ENCODE peak calls at places on chromosome 9, in ten cellular contexts. One of them, this sample, is unnamed.

GRCh38 chr9:79592736-79593493 is 21.1 kb downstream of the TLE4 start:
- DNase-seq in astrocyte of the spinal cord: no peak
- DNase-seq in HepG2: no peak
- DNase-seq in uterus: no peak
- DNase-seq in fibroblast of lung: no peak
- DNase-seq in choroid plexus epithelial cell: no peak
- DNase-seq in Peyer's patch: no peak
- DNase-seq in fibroblast of mammary gland: no peak
- DNase-seq in mammary epithelial cell: peak; percentile 51
- DNase-seq in astrocyte of the cerebellum: no peak
- DNase-seq in this sample: no peak

GRCh38 chr9:121609845-121610637 is 41.4 kb upstream of the DAB2IP start:
- DNase-seq in astrocyte of the spinal cord: peak; percentile 64
- DNase-seq in HepG2: peak; percentile 93
- DNase-seq in uterus: peak; percentile 87
- DNase-seq in fibroblast of lung: peak; percentile 39
- DNase-seq in choroid plexus epithelial cell: peak; percentile 28
- DNase-seq in Peyer's patch: no peak
- DNase-seq in fibroblast of mammary gland: peak; percentile 65
- DNase-seq in mammary epithelial cell: peak; percentile 87
- DNase-seq in astrocyte of the cerebellum: peak; percentile 79
- DNase-seq in this sample: no peak

GRCh38 chr9:135664266-135664665 is 1.2 kb downstream of the LCN9 start:
- DNase-seq in astrocyte of the spinal cord: no peak
- DNase-seq in HepG2: no peak
- DNase-seq in uterus: no peak
- DNase-seq in fibroblast of lung: no peak
- DNase-seq in choroid plexus epithelial cell: no peak
- DNase-seq in Peyer's patch: no peak
- DNase-seq in fibroblast of mammary gland: no peak
- DNase-seq in mammary epithelial cell: no peak
- DNase-seq in astrocyte of the cerebellum: no peak
- DNase-seq in this sample: no peak

GRCh38 chr9:136694163-136694864 is 7.1 kb upstream of the AGPAT2 start:
- DNase-seq in astrocyte of the spinal cord: no peak
- DNase-seq in HepG2: peak; percentile 33
- DNase-seq in uterus: no peak
- DNase-seq in fibroblast of lung: peak; percentile 31
- DNase-seq in choroid plexus epithelial cell: peak; percentile 43
- DNase-seq in Peyer's patch: peak; percentile 40
- DNase-seq in fibroblast of mammary gland: peak; percentile 30
- DNase-seq in mammary epithelial cell: peak; percentile 37
- DNase-seq in astrocyte of the cerebellum: no peak
- DNase-seq in this sample: no peak

GRCh38 chr9:100474082-100474949 is 1.4 kb downstream of the TMEFF1 start:
- DNase-seq in astrocyte of the spinal cord: no peak
- DNase-seq in HepG2: no peak
- DNase-seq in uterus: no peak
- DNase-seq in fibroblast of lung: no peak
- DNase-seq in choroid plexus epithelial cell: no peak
- DNase-seq in Peyer's patch: no peak
- DNase-seq in fibroblast of mammary gland: no peak
- DNase-seq in mammary epithelial cell: peak; percentile 9
- DNase-seq in astrocyte of the cerebellum: no peak
- DNase-seq in this sample: no peak

GRCh38 chr9:75170898-75171360 is 82.6 kb downstream of the OSTF1 start:
- DNase-seq in astrocyte of the spinal cord: peak; percentile 37
- DNase-seq in HepG2: no peak
- DNase-seq in uterus: no peak
- DNase-seq in fibroblast of lung: no peak
- DNase-seq in choroid plexus epithelial cell: peak; percentile 81
- DNase-seq in Peyer's patch: no peak
- DNase-seq in fibroblast of mammary gland: no peak
- DNase-seq in mammary epithelial cell: peak; percentile 72
- DNase-seq in astrocyte of the cerebellum: peak; percentile 23
- DNase-seq in this sample: no peak

GRCh38 chr9:22098636-22099332 is 89.7 kb upstream of the CDKN2B start:
- DNase-seq in astrocyte of the spinal cord: no peak
- DNase-seq in HepG2: no peak
- DNase-seq in uterus: no peak
- DNase-seq in fibroblast of lung: peak; percentile 62
- DNase-seq in choroid plexus epithelial cell: peak; percentile 72
- DNase-seq in Peyer's patch: no peak
- DNase-seq in fibroblast of mammary gland: peak; percentile 90
- DNase-seq in mammary epithelial cell: peak; percentile 64
- DNase-seq in astrocyte of the cerebellum: no peak
- DNase-seq in this sample: peak; percentile 45

GRCh38 chr9:74493512-74493911 is 3.6 kb upstream of the RORB start:
- DNase-seq in astrocyte of the spinal cord: no peak
- DNase-seq in HepG2: no peak
- DNase-seq in uterus: no peak
- DNase-seq in fibroblast of lung: no peak
- DNase-seq in choroid plexus epithelial cell: no peak
- DNase-seq in Peyer's patch: no peak
- DNase-seq in fibroblast of mammary gland: no peak
- DNase-seq in mammary epithelial cell: no peak
- DNase-seq in astrocyte of the cerebellum: no peak
- DNase-seq in this sample: no peak

GRCh38 chr9:72383978-72384709 is 19.1 kb upstream of the ZFAND5 start:
- DNase-seq in astrocyte of the spinal cord: peak; percentile 93
- DNase-seq in HepG2: no peak
- DNase-seq in uterus: no peak
- DNase-seq in fibroblast of lung: peak; percentile 81
- DNase-seq in choroid plexus epithelial cell: peak; percentile 86
- DNase-seq in Peyer's patch: no peak
- DNase-seq in fibroblast of mammary gland: peak; percentile 94
- DNase-seq in mammary epithelial cell: peak; percentile 87
- DNase-seq in astrocyte of the cerebellum: peak; percentile 86
- DNase-seq in this sample: peak; percentile 84

GRCh38 chr9:119963258-119963797 is 594.1 kb upstream of the BRINP1 start:
- DNase-seq in astrocyte of the spinal cord: peak; percentile 65
- DNase-seq in HepG2: no peak
- DNase-seq in uterus: no peak
- DNase-seq in fibroblast of lung: peak; percentile 5
- DNase-seq in choroid plexus epithelial cell: peak; percentile 69
- DNase-seq in Peyer's patch: no peak
- DNase-seq in fibroblast of mammary gland: peak; percentile 83
- DNase-seq in mammary epithelial cell: peak; percentile 30
- DNase-seq in astrocyte of the cerebellum: peak; percentile 42
- DNase-seq in this sample: peak; percentile 85

GRCh38 chr9:3138236-3139229 is 294.6 kb upstream of the PUM3 start:
- DNase-seq in astrocyte of the spinal cord: no peak
- DNase-seq in HepG2: no peak
- DNase-seq in uterus: no peak
- DNase-seq in fibroblast of lung: no peak
- DNase-seq in choroid plexus epithelial cell: peak; percentile 12
- DNase-seq in Peyer's patch: no peak
- DNase-seq in fibroblast of mammary gland: peak; percentile 8
- DNase-seq in mammary epithelial cell: no peak
- DNase-seq in astrocyte of the cerebellum: no peak
- DNase-seq in this sample: peak; percentile 4

GRCh38 chr9:973295-973842 is 3.1 kb upstream of the DMRT3 start:
- DNase-seq in astrocyte of the spinal cord: no peak
- DNase-seq in HepG2: no peak
- DNase-seq in uterus: no peak
- DNase-seq in fibroblast of lung: no peak
- DNase-seq in choroid plexus epithelial cell: no peak
- DNase-seq in Peyer's patch: no peak
- DNase-seq in fibroblast of mammary gland: no peak
- DNase-seq in mammary epithelial cell: no peak
- DNase-seq in astrocyte of the cerebellum: no peak
- DNase-seq in this sample: no peak

GRCh38 chr9:14260101-14260500 is 53.8 kb downstream of the NFIB start:
- DNase-seq in astrocyte of the spinal cord: no peak
- DNase-seq in HepG2: no peak
- DNase-seq in uterus: no peak
- DNase-seq in fibroblast of lung: peak; percentile 14
- DNase-seq in choroid plexus epithelial cell: no peak
- DNase-seq in Peyer's patch: no peak
- DNase-seq in fibroblast of mammary gland: peak; percentile 66
- DNase-seq in mammary epithelial cell: no peak
- DNase-seq in astrocyte of the cerebellum: no peak
- DNase-seq in this sample: peak; percentile 41

GRCh38 chr9:14262836-14263235 is 51.1 kb downstream of the NFIB start:
- DNase-seq in astrocyte of the spinal cord: no peak
- DNase-seq in HepG2: no peak
- DNase-seq in uterus: no peak
- DNase-seq in fibroblast of lung: peak; percentile 49
- DNase-seq in choroid plexus epithelial cell: peak; percentile 46
- DNase-seq in Peyer's patch: no peak
- DNase-seq in fibroblast of mammary gland: no peak
- DNase-seq in mammary epithelial cell: no peak
- DNase-seq in astrocyte of the cerebellum: no peak
- DNase-seq in this sample: no peak

GRCh38 chr9:14258840-14259239 is 55.1 kb downstream of the NFIB start:
- DNase-seq in astrocyte of the spinal cord: no peak
- DNase-seq in HepG2: no peak
- DNase-seq in uterus: no peak
- DNase-seq in fibroblast of lung: peak; percentile 52
- DNase-seq in choroid plexus epithelial cell: peak; percentile 53
- DNase-seq in Peyer's patch: no peak
- DNase-seq in fibroblast of mammary gland: peak; percentile 68
- DNase-seq in mammary epithelial cell: peak; percentile 80
- DNase-seq in astrocyte of the cerebellum: no peak
- DNase-seq in this sample: peak; percentile 29

GRCh38 chr9:14258156-14258555 is 55.8 kb downstream of the NFIB start:
- DNase-seq in astrocyte of the spinal cord: no peak
- DNase-seq in HepG2: no peak
- DNase-seq in uterus: no peak
- DNase-seq in fibroblast of lung: no peak
- DNase-seq in choroid plexus epithelial cell: peak; percentile 57
- DNase-seq in Peyer's patch: no peak
- DNase-seq in fibroblast of mammary gland: no peak
- DNase-seq in mammary epithelial cell: no peak
- DNase-seq in astrocyte of the cerebellum: no peak
- DNase-seq in this sample: peak; percentile 38

GRCh38 chr9:14263707-14264483 is 50.0 kb downstream of the NFIB start:
- DNase-seq in astrocyte of the spinal cord: no peak
- DNase-seq in HepG2: no peak
- DNase-seq in uterus: no peak
- DNase-seq in fibroblast of lung: no peak
- DNase-seq in choroid plexus epithelial cell: no peak
- DNase-seq in Peyer's patch: no peak
- DNase-seq in fibroblast of mammary gland: no peak
- DNase-seq in mammary epithelial cell: no peak
- DNase-seq in astrocyte of the cerebellum: no peak
- DNase-seq in this sample: no peak
- TF ChIP-seq CTCF in astrocyte of the spinal cord: no peak
- TF ChIP-seq CTCF in HepG2: no peak
- TF ChIP-seq CTCF in uterus: no peak
- TF ChIP-seq CTCF in fibroblast of lung: no peak
- TF ChIP-seq CTCF in choroid plexus epithelial cell: no peak
- TF ChIP-seq CTCF in Peyer's patch: no peak
- TF ChIP-seq CTCF in fibroblast of mammary gland: no peak
- TF ChIP-seq CTCF in mammary epithelial cell: no peak
- TF ChIP-seq CTCF in astrocyte of the cerebellum: no peak
- TF ChIP-seq CTCF in this sample: no peak

GRCh38 chr9:9791621-9792020 is 821.2 kb downstream of the PTPRD start:
- DNase-seq in astrocyte of the spinal cord: peak; percentile 47
- DNase-seq in HepG2: no peak
- DNase-seq in uterus: no peak
- DNase-seq in fibroblast of lung: peak; percentile 38
- DNase-seq in choroid plexus epithelial cell: peak; percentile 26
- DNase-seq in Peyer's patch: no peak
- DNase-seq in fibroblast of mammary gland: peak; percentile 28
- DNase-seq in mammary epithelial cell: no peak
- DNase-seq in astrocyte of the cerebellum: peak; percentile 13
- DNase-seq in this sample: peak; percentile 18
- H3K4me3 ChIP-seq in astrocyte of the spinal cord: no peak overlapping the region
- H3K4me3 ChIP-seq in HepG2: no peak overlapping the region
- H3K4me3 ChIP-seq in uterus: no peak overlapping the region
- H3K4me3 ChIP-seq in fibroblast of lung: no peak overlapping the region
- H3K4me3 ChIP-seq in choroid plexus epithelial cell: no peak overlapping the region
- H3K4me3 ChIP-seq in Peyer's patch: no peak overlapping the region
- H3K4me3 ChIP-seq in fibroblast of mammary gland: no peak overlapping the region
- H3K4me3 ChIP-seq in mammary epithelial cell: no peak overlapping the region
- H3K4me3 ChIP-seq in astrocyte of the cerebellum: no peak overlapping the region
- H3K4me3 ChIP-seq in this sample: no peak overlapping the region

GRCh38 chr9:89387970-89388867 is 69.9 kb downstream of the SECISBP2 start:
- DNase-seq in astrocyte of the spinal cord: no peak
- DNase-seq in HepG2: peak; percentile 65
- DNase-seq in uterus: peak; percentile 75
- DNase-seq in fibroblast of lung: peak; percentile 94
- DNase-seq in choroid plexus epithelial cell: peak; percentile 95
- DNase-seq in Peyer's patch: no peak
- DNase-seq in fibroblast of mammary gland: peak; percentile 93
- DNase-seq in mammary epithelial cell: peak; percentile 68
- DNase-seq in astrocyte of the cerebellum: no peak
- DNase-seq in this sample: peak; percentile 65
- TF ChIP-seq CTCF in astrocyte of the spinal cord: no peak
- TF ChIP-seq CTCF in HepG2: no peak
- TF ChIP-seq CTCF in uterus: no peak
- TF ChIP-seq CTCF in fibroblast of lung: no peak
- TF ChIP-seq CTCF in choroid plexus epithelial cell: no peak
- TF ChIP-seq CTCF in Peyer's patch: no peak
- TF ChIP-seq CTCF in fibroblast of mammary gland: no peak
- TF ChIP-seq CTCF in mammary epithelial cell: no peak
- TF ChIP-seq CTCF in astrocyte of the cerebellum: no peak
- TF ChIP-seq CTCF in this sample: no peak

GRCh38 chr9:37119907-37120839 is at the start of gene ZCCHC7:
- DNase-seq in astrocyte of the spinal cord: peak; percentile 95
- DNase-seq in HepG2: peak; percentile 87
- DNase-seq in uterus: peak; percentile 95
- DNase-seq in fibroblast of lung: peak; percentile 95
- DNase-seq in choroid plexus epithelial cell: peak; percentile 96
- DNase-seq in Peyer's patch: peak; percentile 97
- DNase-seq in fibroblast of mammary gland: peak; percentile 93
- DNase-seq in mammary epithelial cell: peak; percentile 92
- DNase-seq in astrocyte of the cerebellum: peak; percentile 86
- DNase-seq in this sample: peak; percentile 97

GRCh38 chr9:37121881-37122280 is 1.5 kb downstream of the ZCCHC7 start:
- DNase-seq in astrocyte of the spinal cord: no peak
- DNase-seq in HepG2: no peak
- DNase-seq in uterus: no peak
- DNase-seq in fibroblast of lung: no peak
- DNase-seq in choroid plexus epithelial cell: no peak
- DNase-seq in Peyer's patch: no peak
- DNase-seq in fibroblast of mammary gland: peak; percentile 30
- DNase-seq in mammary epithelial cell: no peak
- DNase-seq in astrocyte of the cerebellum: no peak
- DNase-seq in this sample: no peak

GRCh38 chr9:37117956-37118355 is 2.4 kb upstream of the ZCCHC7 start:
- DNase-seq in astrocyte of the spinal cord: no peak
- DNase-seq in HepG2: no peak
- DNase-seq in uterus: no peak
- DNase-seq in fibroblast of lung: no peak
- DNase-seq in choroid plexus epithelial cell: no peak
- DNase-seq in Peyer's patch: no peak
- DNase-seq in fibroblast of mammary gland: no peak
- DNase-seq in mammary epithelial cell: no peak
- DNase-seq in astrocyte of the cerebellum: no peak
- DNase-seq in this sample: no peak

DNA sequence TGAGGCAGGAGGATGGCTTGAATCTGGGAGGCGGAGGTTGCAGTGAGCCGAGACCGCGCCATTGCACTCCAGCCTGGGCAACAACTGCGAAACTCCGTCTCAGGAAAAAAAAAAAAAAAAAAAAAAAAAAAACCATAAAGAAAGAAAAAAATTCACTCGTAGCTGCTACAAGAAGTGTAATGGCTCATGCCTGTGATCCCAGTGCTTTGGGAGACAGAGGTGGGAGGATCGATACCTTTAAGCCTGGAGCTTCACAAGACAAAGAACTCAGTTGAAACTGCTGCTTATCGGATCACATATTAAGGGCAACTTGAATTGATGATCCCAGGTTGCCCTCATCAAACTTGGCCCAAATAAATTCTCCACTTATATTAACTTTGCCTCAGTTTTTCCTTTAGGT is 1.0 kb upstream of the ZCCHC7 start:
- DNase-seq in astrocyte of the spinal cord: no peak
- DNase-seq in HepG2: no peak
- DNase-seq in uterus: no peak
- DNase-seq in fibroblast of lung: no peak
- DNase-seq in choroid plexus epithelial cell: no peak
- DNase-seq in Peyer's patch: no peak
- DNase-seq in fibroblast of mammary gland: no peak
- DNase-seq in mammary epithelial cell: no peak
- DNase-seq in astrocyte of the cerebellum: no peak
- DNase-seq in this sample: no peak
- H3K4me3 ChIP-seq in astrocyte of the spinal cord: no peak overlapping the region
- H3K4me3 ChIP-seq in HepG2: no peak overlapping the region
- H3K4me3 ChIP-seq in uterus: peak overlapping the region; percentile 90
- H3K4me3 ChIP-seq in fibroblast of lung: no peak overlapping the region
- H3K4me3 ChIP-seq in choroid plexus epithelial cell: peak overlapping the region; percentile 82
- H3K4me3 ChIP-seq in Peyer's patch: no peak overlapping the region
- H3K4me3 ChIP-seq in fibroblast of mammary gland: no peak overlapping the region
- H3K4me3 ChIP-seq in mammary epithelial cell: no peak overlapping the region
- H3K4me3 ChIP-seq in astrocyte of the cerebellum: no peak overlapping the region
- H3K4me3 ChIP-seq in this sample: no peak overlapping the region

This sample was measured in foreskin fibroblast.